ENCODE peak calls at places on chromosomes 16 and 17, in four cellular contexts. J is activated CD8-positive, alpha-beta memory T cell treated with anti-CD3 and anti-CD28 coated beads for 48 hours; T is activated CD4-positive, alpha-beta T cell treated with anti-CD3 and anti-CD28 coated beads, Interleukin-2, amount 50 U/mL, for 24 hours; H is HCT116. L is an unnamed sample.

GRCh38 chr17:42632949-42633444 is 23.5 kb downstream of the TUBG1 start:
- DNase-seq in J (no peak), T (no peak), H (no peak), L (no peak)

GRCh38 chr17:31413081-31413799 is 21.8 kb downstream of the RAB11FIP4 start:
- DNase-seq in H (no peak), T (no peak), J (no peak), L (no peak)

GRCh38 chr17:31095239-31096105 is 695 bp downstream of the NF1 start:
- DNase-seq in T (peak), H (no peak), J (no peak), L (peak)

GRCh38 chr17:8190506-8190905 is 526 bp upstream of the BORCS6 start:
- DNase-seq in J (no peak), H (no peak), T (no peak), L (no peak)

GRCh38 chr16:3520861-3521260 is 20.1 kb downstream of the CLUAP1 start:
- DNase-seq in J (no peak), T (no peak), H (no peak), L (no peak)

GRCh38 chr16:49112754-49113153 is 168.9 kb downstream of the CBLN1 start:
- DNase-seq in H (no peak), J (no peak), T (no peak), L (no peak)

GRCh38 chr16:526181-527014 is 1.1 kb upstream of the CAPN15 start:
- DNase-seq in J (no peak), T (no peak), H (no peak), L (no peak)

GRCh38 chr16:3580271-3580670 is 3.1 kb upstream of the NLRC3 start:
- DNase-seq in T (no peak), H (no peak), J (no peak), L (peak)

GRCh38 chr16:11024333-11025053 is 80.1 kb downstream of the CLEC16A start:
- DNase-seq in T (no peak), J (no peak), H (peak), L (no peak)

GRCh38 chr16:69107311-69107962 is 2.0 kb downstream of the HAS3 start:
- DNase-seq in T (no peak), H (no peak), J (no peak), L (no peak)

GRCh38 chr17:42120161-42121065 is 754 bp downstream of the KAT2A start:
- DNase-seq in J (no peak), H (no peak), T (no peak), L (no peak)

GRCh38 chr16:48123104-48123788 is 32.5 kb downstream of the ABCC12 start:
- DNase-seq in H (peak), J (peak), T (peak), L (no peak)

GRCh38 chr16:14539156-14539555 is 90.9 kb downstream of the PARN start:
- DNase-seq in J (no peak), H (no peak), T (no peak), L (no peak)

GRCh38 chr16:11296706-11297491 is 15.8 kb upstream of the PRM1 start:
- DNase-seq in T (no peak), H (no peak), J (no peak), L (peak)

GRCh38 chr17:30388321-30389179 is 9.8 kb downstream of the CPD start:
- DNase-seq in H (no peak), J (no peak), T (no peak), L (no peak)

GRCh38 chr16:89104930-89105571 is 11.4 kb downstream of the ACSF3 start:
- DNase-seq in J (no peak), H (no peak), T (no peak), L (no peak)

L was measured in naive B cell.